ENCODE peak calls at places on chromosome 19, in seven cellular contexts. Z is fibroblast of mammary gland; I is naive thymus-derived CD8-positive, alpha-beta T cell; U is NCI-H2081 treated with DMSO at 0.1 percent for 48 hours; S is pancreas; P is GM13976; V is left ventricle myocardium superior. J is an unnamed sample.

GRCh38 chr19:1082165-1082927 is 12.8 kb downstream of the POLR2E start:
- DNase-seq in Z (no peak), I (peak; percentile 89), U (peak; percentile 32), S (peak; percentile 91), P (peak; percentile 86), V (peak; percentile 60), J (peak; percentile 58)

GRCh38 chr19:1770866-1771576 is 17.7 kb downstream of the ONECUT3 start:
- DNase-seq in Z (no peak), I (no peak), U (no peak), S (no peak), P (no peak), V (no peak), J (no peak)

GRCh38 chr19:15159251-15159650 is 41.5 kb downstream of the NOTCH3 start:
- DNase-seq in Z (peak; percentile 26), I (no peak), U (no peak), S (no peak), P (no peak), V (no peak), J (no peak)

GRCh38 chr19:2888739-2889224 is 11.9 kb upstream of the ZNF57 start:
- DNase-seq in Z (no peak), I (peak; percentile 69), U (no peak), S (peak; percentile 23), P (no peak), V (peak; percentile 38), J (peak; percentile 64)

GRCh38 chr19:54551293-54551692 is 22.3 kb upstream of the LILRA2 start:
- DNase-seq in Z (no peak), I (no peak), U (no peak), S (no peak), P (peak; percentile 61), V (no peak), J (no peak)

GRCh38 chr19:17607936-17608335 is 52.5 kb downstream of the COLGALT1 start:
- DNase-seq in Z (no peak), I (no peak), U (no peak), S (no peak), P (no peak), V (no peak), J (no peak)

GRCh38 chr19:39557791-39558622 is 18.0 kb upstream of the EID2 start:
- DNase-seq in Z (no peak), I (no peak), U (no peak), S (no peak), P (peak; percentile 34), V (no peak), J (peak; percentile 35)

GRCh38 chr19:4976412-4977298 is 7.7 kb downstream of the KDM4B start:
- DNase-seq in Z (peak; percentile 99), I (no peak), U (no peak), S (no peak), P (no peak), V (peak; percentile 81), J (no peak)

GRCh38 chr19:51712461-51713081 is 11.2 kb downstream of the HAS1 start:
- DNase-seq in Z (peak; percentile 55), I (no peak), U (no peak), S (no peak), P (peak; percentile 54), V (no peak), J (no peak)

GRCh38 chr19:17475541-17476115 is 5.3 kb downstream of the SLC27A1 start:
- DNase-seq in Z (peak; percentile 20), I (no peak), U (no peak), S (peak; percentile 78), P (no peak), V (peak; percentile 85), J (no peak)

GRCh38 chr19:35043906-35044305 is 2.4 kb downstream of the HPN start:
- DNase-seq in Z (no peak), I (no peak), U (no peak), S (peak; percentile 40), P (no peak), V (no peak), J (no peak)

GRCh38 chr19:1133471-1133929 is 29.7 kb downstream of the GPX4 start:
- DNase-seq in Z (peak; percentile 28), I (peak; percentile 51), U (no peak), S (no peak), P (peak; percentile 93), V (peak; percentile 61), J (peak; percentile 57)

GRCh38 chr19:10962863-10963262 is 2.0 kb downstream of the SMARCA4 start:
- DNase-seq in Z (no peak), I (no peak), U (no peak), S (no peak), P (no peak), V (no peak), J (no peak)

GRCh38 chr19:50795665-50796073 is 5.5 kb downstream of the ACP4 start:
- DNase-seq in Z (peak; percentile 6), I (no peak), U (no peak), S (no peak), P (no peak), V (no peak), J (no peak)

GRCh38 chr19:14408641-14409120 is 10.5 kb downstream of the DDX39A start:
- DNase-seq in Z (peak; percentile 63), I (no peak), U (no peak), S (no peak), P (peak; percentile 18), V (no peak), J (no peak)

GRCh38 chr19:15107056-15108010 is at the start of gene SYDE1:
- DNase-seq in Z (peak; percentile 45), I (peak; percentile 28), U (no peak), S (peak; percentile 36), P (peak; percentile 48), V (peak; percentile 72), J (no peak)

GRCh38 chr19:32138416-32138815 is 207.0 kb upstream of the ZNF507 start:
- DNase-seq in Z (no peak), I (no peak), U (no peak), S (no peak), P (no peak), V (no peak), J (no peak)

GRCh38 chr19:10227215-10227971 is 3.7 kb downstream of the S1PR2 start:
- DNase-seq in Z (peak; percentile 61), I (no peak), U (no peak), S (no peak), P (no peak), V (peak; percentile 73), J (no peak)

GRCh38 chr19:41304706-41305483 is 5.1 kb upstream of the CCDC97 start:
- DNase-seq in Z (no peak), I (no peak), U (no peak), S (no peak), P (no peak), V (no peak), J (no peak)

GRCh38 chr19:3671680-3672574 is 28.3 kb downstream of the PIP5K1C start:
- DNase-seq in Z (peak; percentile 53), I (no peak), U (no peak), S (no peak), P (peak; percentile 67), V (no peak), J (no peak)

GRCh38 chr19:18508585-18508984 is 13.3 kb downstream of the ELL start:
- DNase-seq in Z (no peak), I (no peak), U (no peak), S (no peak), P (no peak), V (no peak), J (no peak)

GRCh38 chr19:3844596-3844995 is 24.2 kb downstream of the ZFR2 start:
- DNase-seq in Z (peak; percentile 12), I (no peak), U (no peak), S (no peak), P (no peak), V (no peak), J (no peak)

GRCh38 chr19:29665826-29666633 is 769 bp downstream of the PLEKHF1 start:
- DNase-seq in Z (peak; percentile 85), I (no peak), U (no peak), S (no peak), P (peak; percentile 54), V (peak; percentile 85), J (no peak)

GRCh38 chr19:46845959-46846459 is 4.6 kb downstream of the AP2S1 start:
- DNase-seq in Z (no peak), I (no peak), U (no peak), S (no peak), P (no peak), V (peak; percentile 46), J (no peak)

GRCh38 chr19:12766051-12766521 is 9.3 kb downstream of the HOOK2 start:
- DNase-seq in Z (peak; percentile 71), I (peak; percentile 82), U (no peak), S (peak; percentile 87), P (peak; percentile 89), V (peak; percentile 94), J (no peak)

GRCh38 chr19:46404039-46404883 is 9.1 kb downstream of the CCDC8 start:
- DNase-seq in Z (peak; percentile 61), I (no peak), U (no peak), S (peak; percentile 67), P (no peak), V (peak; percentile 77), J (no peak)

GRCh38 chr19:31497709-31498108 is 148.5 kb upstream of the TSHZ3 start:
- DNase-seq in Z (no peak), I (no peak), U (no peak), S (no peak), P (no peak), V (no peak), J (no peak)

GRCh38 chr19:41403181-41403970 is 5.8 kb downstream of the BCKDHA start:
- DNase-seq in Z (no peak), I (no peak), U (no peak), S (no peak), P (no peak), V (no peak), J (no peak)

GRCh38 chr19:5680083-5680436 is 256 bp downstream of the MICOS13 start:
- DNase-seq in Z (peak; percentile 34), I (no peak), U (no peak), S (no peak), P (no peak), V (peak; percentile 71), J (no peak)

GRCh38 chr19:21326169-21326568 is 3.0 kb downstream of the ZNF708 start:
- DNase-seq in Z (no peak), I (no peak), U (no peak), S (no peak), P (no peak), V (no peak), J (no peak)

GRCh38 chr19:46115396-46116109 is 8.9 kb downstream of the IGFL3 start:
- DNase-seq in Z (peak; percentile 79), I (no peak), U (no peak), S (no peak), P (peak; percentile 69), V (no peak), J (peak; percentile 2)

GRCh38 chr19:5035817-5036732 is 67.2 kb downstream of the KDM4B start:
- DNase-seq in Z (no peak), I (no peak), U (no peak), S (no peak), P (no peak), V (no peak), J (no peak)

GRCh38 chr19:49873834-49874233 is 3.3 kb downstream of the AKT1S1 start:
- DNase-seq in Z (no peak), I (no peak), U (no peak), S (peak; percentile 25), P (no peak), V (no peak), J (no peak)

GRCh38 chr19:3691372-3691716 is 8.9 kb downstream of the PIP5K1C start:
- DNase-seq in Z (no peak), I (no peak), U (no peak), S (no peak), P (no peak), V (no peak), J (no peak)

GRCh38 chr19:46842791-46843190 is 7.9 kb downstream of the AP2S1 start:
- DNase-seq in Z (no peak), I (no peak), U (no peak), S (no peak), P (no peak), V (no peak), J (no peak)